ENCODE peak calls at places on chromosomes 11 and 22, in four cellular contexts. F, I, A and Q are unnamed samples.

GRCh38 chr11:70579376-70579955 is 181.1 kb downstream of the CTTN start:
- DNase-seq in F (no peak), I (no peak), A (no peak), Q (peak)

GRCh38 chr11:69985654-69986420 is 92.3 kb upstream of the ANO1 start:
- DNase-seq in F (no peak), I (no peak), A (peak), Q (peak)

GRCh38 chr11:45816614-45817013 is 11.7 kb downstream of the SLC35C1 start:
- DNase-seq in F (no peak), I (no peak), A (peak), Q (no peak)

GRCh38 chr11:66220566-66220935 is 47.9 kb upstream of the RAB1B start:
- DNase-seq in F (no peak), I (no peak), A (no peak), Q (no peak)

GRCh38 chr11:130175898-130176297 is 16.3 kb downstream of the ST14 start:
- DNase-seq in F (no peak), I (no peak), A (no peak), Q (no peak)

GRCh38 chr22:22407061-22407460 is 101.5 kb downstream of the ZNF280B start:
- DNase-seq in F (no peak), I (no peak), A (no peak), Q (no peak)

GRCh38 chr22:26658671-26659478 is 1.5 kb downstream of the MIAT start:
- DNase-seq in F (peak), I (no peak), A (peak), Q (peak)

GRCh38 chr11:4539603-4540219 is 5.3 kb upstream of the OR52M1 start:
- DNase-seq in F (peak), I (peak), A (peak), Q (peak)

GRCh38 chr11:119512373-119512772 is 89.4 kb upstream of the THY1 start:
- DNase-seq in F (no peak), I (no peak), A (no peak), Q (no peak)

GRCh38 chr11:123187670-123188507 is 7.2 kb downstream of the CLMP start:
- DNase-seq in F (no peak), I (no peak), A (no peak), Q (no peak)

GRCh38 chr11:17933710-17934109 is 79.1 kb downstream of the SERGEF start:
- DNase-seq in F (no peak), I (peak), A (no peak), Q (no peak)

GRCh38 chr11:65487467-65488272 is 11.2 kb upstream of the MALAT1 start:
- DNase-seq in F (peak), I (peak), A (peak), Q (peak)

GRCh38 chr11:16001044-16001568 is 355.2 kb downstream of the SOX6 start:
- DNase-seq in F (no peak), I (no peak), A (no peak), Q (no peak)

GRCh38 chr11:19453893-19454292 is 213.1 kb upstream of the E2F8 start:
- DNase-seq in F (peak), I (no peak), A (no peak), Q (no peak)

GRCh38 chr11:65492637-65493366 is 6.0 kb upstream of the MALAT1 start:
- DNase-seq in F (peak), I (no peak), A (no peak), Q (no peak)

GRCh38 chr11:6825333-6825744 is 20.1 kb upstream of the OR10A5 start:
- DNase-seq in F (no peak), I (no peak), A (no peak), Q (no peak)

GRCh38 chr22:47575291-47575690 is 812.8 kb downstream of the TBC1D22A start:
- DNase-seq in F (no peak), I (no peak), A (no peak), Q (no peak)

GRCh38 chr11:59767212-59767611 is 12.0 kb downstream of the STX3 start:
- DNase-seq in F (no peak), I (no peak), A (no peak), Q (no peak)

GRCh38 chr11:68773521-68774187 is 22.3 kb upstream of the TESMIN start:
- DNase-seq in F (no peak), I (no peak), A (no peak), Q (no peak)

GRCh38 chr22:42069801-42070516 is 653 bp downstream of the NAGA start:
- DNase-seq in F (no peak), I (no peak), A (no peak), Q (no peak)

GRCh38 chr11:19763315-19763714 is 50.7 kb downstream of the NAV2 start:
- DNase-seq in F (no peak), I (no peak), A (no peak), Q (no peak)

GRCh38 chr11:45028921-45029680 is 78.4 kb upstream of the TP53I11 start:
- DNase-seq in F (no peak), I (no peak), A (no peak), Q (no peak)

GRCh38 chr11:2357246-2357645 is 19.9 kb upstream of the CD81 start:
- DNase-seq in F (no peak), I (no peak), A (no peak), Q (no peak)

GRCh38 chr11:2360081-2360642 is 16.9 kb upstream of the CD81 start:
- DNase-seq in F (no peak), I (no peak), A (no peak), Q (no peak)

GRCh38 chr11:2358754-2359444 is 18.2 kb upstream of the CD81 start:
- DNase-seq in F (no peak), I (no peak), A (no peak), Q (no peak)

GRCh38 chr11:2361565-2361964 is 15.5 kb upstream of the CD81 start:
- DNase-seq in F (no peak), I (no peak), A (no peak), Q (no peak)

DNA sequence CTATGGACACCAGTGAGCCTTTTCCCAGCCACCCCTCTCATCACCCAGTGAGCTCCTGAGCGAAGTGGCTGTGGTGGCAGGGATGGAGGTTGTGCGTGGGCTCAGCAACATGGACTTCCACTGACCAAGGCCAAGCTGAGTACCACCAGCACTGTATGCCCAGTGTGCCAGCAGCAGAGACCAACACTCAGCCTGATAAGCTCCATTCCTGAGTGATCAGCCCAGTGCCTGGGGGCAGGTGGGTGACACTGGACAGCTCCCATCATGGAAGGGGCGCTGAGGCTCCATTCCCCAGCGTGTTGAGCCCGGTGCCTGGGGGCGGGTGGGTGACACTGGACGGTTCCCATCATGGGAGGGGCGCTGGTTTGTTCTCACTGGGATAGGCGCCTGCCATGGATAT is 17.6 kb upstream of the CD81 start:
- DNase-seq in F (no peak), I (no peak), A (no peak), Q (no peak)
- TF ChIP-seq EP300 in F (no peak), I (no peak), A (no peak), Q (no peak)

GRCh38 chr11:30535818-30536217 is 50.3 kb downstream of the MPPED2 start:
- DNase-seq in F (no peak), I (no peak), A (no peak), Q (peak)
- TF ChIP-seq CHD2 in F (no peak), I (no peak), A (no peak), Q (peak)

GRCh38 chr11:810040-810567 is 337 bp downstream of the RPLP2 start:
- DNase-seq in F (no peak), I (no peak), A (no peak), Q (no peak)

GRCh38 chr11:808427-809286 is 1.1 kb upstream of the RPLP2 start:
- DNase-seq in F (no peak), I (peak), A (no peak), Q (peak)

GRCh38 chr11:812390-812789 is 2.6 kb downstream of the RPLP2 start:
- DNase-seq in F (no peak), I (no peak), A (no peak), Q (no peak)

GRCh38 chr11:811446-812245 is 1.9 kb downstream of the RPLP2 start:
- DNase-seq in F (no peak), I (no peak), A (no peak), Q (no peak)

GRCh38 chr11:809287-810039 is at the start of gene RPLP2:
- DNase-seq in F (peak), I (peak), A (peak), Q (peak)
- TF ChIP-seq EP300 in F (no peak), I (no peak), A (no peak), Q (no peak)

GRCh38 chr22:45312415-45312814 is 2.7 kb downstream of the FAM118A start:
- DNase-seq in F (no peak), I (no peak), A (no peak), Q (no peak)

GRCh38 chr22:45308624-45309421 is 911 bp upstream of the FAM118A start:
- DNase-seq in F (no peak), I (no peak), A (peak), Q (no peak)

GRCh38 chr22:45309422-45310227 is at the start of gene FAM118A:
- DNase-seq in F (peak), I (peak), A (peak), Q (peak)

GRCh38 chr22:45311033-45311531 is 1.3 kb downstream of the FAM118A start:
- DNase-seq in F (no peak), I (no peak), A (no peak), Q (no peak)

GRCh38 chr22:45310331-45311032 is 748 bp downstream of the FAM118A start:
- DNase-seq in F (no peak), I (no peak), A (no peak), Q (no peak)
- TF ChIP-seq CHD2 in F (no peak), I (no peak), A (no peak), Q (no peak)

DNA sequence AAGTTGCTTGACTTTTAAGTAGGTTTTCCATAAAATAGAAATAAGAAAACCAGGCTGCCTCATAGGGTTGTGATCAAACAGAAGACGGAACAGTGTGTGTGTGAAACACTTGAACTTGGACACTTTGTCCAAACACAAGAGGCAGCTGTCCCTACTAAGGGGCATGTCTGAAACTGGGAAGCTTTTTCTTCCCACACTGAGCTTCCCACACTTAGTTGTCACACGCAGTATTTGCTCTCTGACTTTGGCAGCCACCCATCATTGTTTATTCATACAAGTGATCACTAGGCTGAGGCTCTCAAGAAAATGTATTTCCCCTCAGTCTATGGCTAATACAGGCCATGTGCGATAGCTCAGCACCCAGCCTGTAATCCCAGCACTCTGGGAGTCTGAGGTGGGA is 1.2 kb upstream of the C11orf91 start:
- DNase-seq in F (peak), I (no peak), A (no peak), Q (no peak)
- TF ChIP-seq EP300 in F (no peak), I (no peak), A (no peak), Q (no peak)

GRCh38 chr22:24156146-24156914 is 25.0 kb upstream of the SUSD2 start:
- DNase-seq in F (no peak), I (no peak), A (peak), Q (peak)
- TF ChIP-seq CHD2 in F (no peak), I (no peak), A (no peak), Q (no peak)

DNA sequence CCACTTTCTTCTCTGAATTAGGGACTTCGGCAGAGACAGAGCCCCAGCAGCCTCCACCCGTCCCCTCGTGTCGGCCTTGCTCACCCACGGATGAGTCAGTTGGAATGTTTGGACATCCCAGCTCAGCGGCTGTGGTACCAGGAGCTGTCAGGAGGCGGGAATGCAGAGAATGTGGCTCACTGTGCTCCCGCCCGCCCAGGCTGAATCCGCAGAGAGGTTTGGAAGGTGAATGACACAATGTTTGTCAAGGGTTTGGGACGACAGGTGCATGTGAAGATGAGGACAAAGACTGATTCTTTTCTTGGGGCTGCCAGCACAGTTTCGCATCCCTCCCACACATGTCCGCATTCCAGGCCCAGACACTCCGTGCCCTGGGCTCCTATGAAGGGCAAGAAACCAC is 39.6 kb downstream of the LIF start:
- DNase-seq in F (peak), I (peak), A (no peak), Q (peak)
- TF ChIP-seq EP300 in F (peak), I (peak), A (no peak), Q (peak)